ENCODE peak calls at places on chromosome 9, in nine cellular contexts. One of them, this sample, is unnamed.

GRCh38 chr9:91302831-91303230 is 58.9 kb downstream of the AUH start:
- DNase-seq in small intestine: peak
- DNase-seq in BE2C: no peak
- DNase-seq in aorta: no peak
- DNase-seq in dorsolateral prefrontal cortex: no peak
- DNase-seq in fibroblast of the aortic adventitia: peak
- DNase-seq in AG04449: peak
- DNase-seq in HL-60: peak
- DNase-seq in SK-N-SH: no peak
- DNase-seq in this sample: no peak

GRCh38 chr9:129109952-129110739 is 447 bp downstream of the CRAT start:
- DNase-seq in small intestine: peak
- DNase-seq in BE2C: peak
- DNase-seq in aorta: peak
- DNase-seq in dorsolateral prefrontal cortex: no peak
- DNase-seq in fibroblast of the aortic adventitia: peak
- DNase-seq in AG04449: no peak
- DNase-seq in HL-60: no peak
- DNase-seq in SK-N-SH: no peak
- DNase-seq in this sample: peak

GRCh38 chr9:72254881-72255545 is 105.8 kb downstream of the GDA start:
- DNase-seq in small intestine: no peak
- DNase-seq in BE2C: no peak
- DNase-seq in aorta: no peak
- DNase-seq in dorsolateral prefrontal cortex: no peak
- DNase-seq in fibroblast of the aortic adventitia: no peak
- DNase-seq in AG04449: no peak
- DNase-seq in HL-60: no peak
- DNase-seq in SK-N-SH: no peak
- DNase-seq in this sample: no peak

GRCh38 chr9:27763831-27764230 is 190.6 kb upstream of the C9orf72 start:
- DNase-seq in small intestine: peak
- DNase-seq in BE2C: no peak
- DNase-seq in aorta: no peak
- DNase-seq in dorsolateral prefrontal cortex: no peak
- DNase-seq in fibroblast of the aortic adventitia: no peak
- DNase-seq in AG04449: no peak
- DNase-seq in HL-60: no peak
- DNase-seq in SK-N-SH: no peak
- DNase-seq in this sample: no peak

GRCh38 chr9:72458153-72458552 is 63.3 kb upstream of the TMC1 start:
- DNase-seq in small intestine: no peak
- DNase-seq in BE2C: no peak
- DNase-seq in aorta: no peak
- DNase-seq in dorsolateral prefrontal cortex: no peak
- DNase-seq in fibroblast of the aortic adventitia: no peak
- DNase-seq in AG04449: no peak
- DNase-seq in HL-60: no peak
- DNase-seq in SK-N-SH: no peak
- DNase-seq in this sample: no peak

GRCh38 chr9:8733096-8733954 is 933.7 kb upstream of the DMAC1 start:
- DNase-seq in small intestine: no peak
- DNase-seq in BE2C: peak
- DNase-seq in aorta: peak
- DNase-seq in dorsolateral prefrontal cortex: peak
- DNase-seq in fibroblast of the aortic adventitia: peak
- DNase-seq in AG04449: no peak
- DNase-seq in HL-60: no peak
- DNase-seq in SK-N-SH: no peak
- DNase-seq in this sample: no peak

GRCh38 chr9:38421498-38422211 is 2.6 kb downstream of the IGFBPL1 start:
- DNase-seq in small intestine: no peak
- DNase-seq in BE2C: peak
- DNase-seq in aorta: no peak
- DNase-seq in dorsolateral prefrontal cortex: no peak
- DNase-seq in fibroblast of the aortic adventitia: no peak
- DNase-seq in AG04449: no peak
- DNase-seq in HL-60: no peak
- DNase-seq in SK-N-SH: peak
- DNase-seq in this sample: no peak

GRCh38 chr9:87570000-87570834 is 72.5 kb downstream of the DAPK1 start:
- DNase-seq in small intestine: peak
- DNase-seq in BE2C: no peak
- DNase-seq in aorta: no peak
- DNase-seq in dorsolateral prefrontal cortex: no peak
- DNase-seq in fibroblast of the aortic adventitia: peak
- DNase-seq in AG04449: no peak
- DNase-seq in HL-60: no peak
- DNase-seq in SK-N-SH: no peak
- DNase-seq in this sample: no peak

GRCh38 chr9:81317223-81317622 is 372.1 kb downstream of the TLE1 start:
- DNase-seq in small intestine: no peak
- DNase-seq in BE2C: no peak
- DNase-seq in aorta: no peak
- DNase-seq in dorsolateral prefrontal cortex: no peak
- DNase-seq in fibroblast of the aortic adventitia: no peak
- DNase-seq in AG04449: no peak
- DNase-seq in HL-60: no peak
- DNase-seq in SK-N-SH: no peak
- DNase-seq in this sample: no peak

GRCh38 chr9:81538929-81539716 is 150.2 kb downstream of the TLE1 start:
- DNase-seq in small intestine: no peak
- DNase-seq in BE2C: no peak
- DNase-seq in aorta: no peak
- DNase-seq in dorsolateral prefrontal cortex: no peak
- DNase-seq in fibroblast of the aortic adventitia: no peak
- DNase-seq in AG04449: no peak
- DNase-seq in HL-60: no peak
- DNase-seq in SK-N-SH: no peak
- DNase-seq in this sample: no peak

GRCh38 chr9:138049779-138050471 is 172.3 kb downstream of the CACNA1B start:
- DNase-seq in small intestine: no peak
- DNase-seq in BE2C: no peak
- DNase-seq in aorta: no peak
- DNase-seq in dorsolateral prefrontal cortex: no peak
- DNase-seq in fibroblast of the aortic adventitia: no peak
- DNase-seq in AG04449: no peak
- DNase-seq in HL-60: no peak
- DNase-seq in SK-N-SH: peak
- DNase-seq in this sample: no peak

GRCh38 chr9:91991621-91992435 is 41.8 kb upstream of the ROR2 start:
- DNase-seq in small intestine: no peak
- DNase-seq in BE2C: no peak
- DNase-seq in aorta: no peak
- DNase-seq in dorsolateral prefrontal cortex: no peak
- DNase-seq in fibroblast of the aortic adventitia: peak
- DNase-seq in AG04449: no peak
- DNase-seq in HL-60: no peak
- DNase-seq in SK-N-SH: no peak
- DNase-seq in this sample: no peak

GRCh38 chr9:79189511-79189924 is 382.2 kb upstream of the TLE4 start:
- DNase-seq in small intestine: no peak
- DNase-seq in BE2C: no peak
- DNase-seq in aorta: no peak
- DNase-seq in dorsolateral prefrontal cortex: no peak
- DNase-seq in fibroblast of the aortic adventitia: peak
- DNase-seq in AG04449: no peak
- DNase-seq in HL-60: no peak
- DNase-seq in SK-N-SH: peak
- DNase-seq in this sample: no peak

GRCh38 chr9:107751522-107752235 is 262.1 kb upstream of the KLF4 start:
- DNase-seq in small intestine: peak
- DNase-seq in BE2C: no peak
- DNase-seq in aorta: no peak
- DNase-seq in dorsolateral prefrontal cortex: peak
- DNase-seq in fibroblast of the aortic adventitia: peak
- DNase-seq in AG04449: peak
- DNase-seq in HL-60: no peak
- DNase-seq in SK-N-SH: no peak
- DNase-seq in this sample: no peak

GRCh38 chr9:135088979-135089847 is 1.7 kb downstream of the OLFM1 start:
- DNase-seq in small intestine: no peak
- DNase-seq in BE2C: no peak
- DNase-seq in aorta: no peak
- DNase-seq in dorsolateral prefrontal cortex: no peak
- DNase-seq in fibroblast of the aortic adventitia: no peak
- DNase-seq in AG04449: no peak
- DNase-seq in HL-60: no peak
- DNase-seq in SK-N-SH: no peak
- DNase-seq in this sample: no peak
- H3K4me3 ChIP-seq in small intestine: no peak
- H3K4me3 ChIP-seq in BE2C: peak
- H3K4me3 ChIP-seq in aorta: no peak
- H3K4me3 ChIP-seq in dorsolateral prefrontal cortex: peak
- H3K4me3 ChIP-seq in fibroblast of the aortic adventitia: no peak
- H3K4me3 ChIP-seq in AG04449: no peak
- H3K4me3 ChIP-seq in HL-60: no peak
- H3K4me3 ChIP-seq in SK-N-SH: no peak
- H3K4me3 ChIP-seq in this sample: no peak

DNA sequence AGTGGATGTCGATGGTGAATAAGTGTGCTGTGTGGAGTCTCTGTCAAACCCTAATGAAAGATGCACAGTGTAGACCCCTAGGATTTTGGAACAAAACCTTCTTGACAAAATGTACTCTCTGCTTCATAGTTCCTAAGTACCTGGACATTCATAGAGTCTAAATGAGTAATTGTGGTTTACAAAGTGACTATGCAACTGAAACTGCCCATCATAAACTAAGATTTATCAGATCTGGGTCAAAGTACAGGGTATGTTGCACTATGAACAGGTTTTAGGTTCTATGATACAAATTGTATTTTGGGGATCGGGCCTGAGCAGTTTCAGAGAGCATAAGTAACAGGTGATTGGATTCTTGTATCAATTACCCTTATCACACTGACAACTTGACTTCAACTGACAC is 79.4 kb downstream of the LURAP1L start:
- DNase-seq in small intestine: peak
- DNase-seq in BE2C: no peak
- DNase-seq in aorta: no peak
- DNase-seq in dorsolateral prefrontal cortex: no peak
- DNase-seq in fibroblast of the aortic adventitia: no peak
- DNase-seq in AG04449: no peak
- DNase-seq in HL-60: no peak
- DNase-seq in SK-N-SH: no peak
- DNase-seq in this sample: no peak
- H3K4me3 ChIP-seq in small intestine: no peak
- H3K4me3 ChIP-seq in BE2C: no peak
- H3K4me3 ChIP-seq in aorta: no peak
- H3K4me3 ChIP-seq in dorsolateral prefrontal cortex: no peak
- H3K4me3 ChIP-seq in fibroblast of the aortic adventitia: no peak
- H3K4me3 ChIP-seq in AG04449: no peak
- H3K4me3 ChIP-seq in HL-60: no peak
- H3K4me3 ChIP-seq in SK-N-SH: no peak
- H3K4me3 ChIP-seq in this sample: no peak

GRCh38 chr9:112224401-112225289 is 49.5 kb upstream of the SUSD1 start:
- DNase-seq in small intestine: no peak
- DNase-seq in BE2C: no peak
- DNase-seq in aorta: no peak
- DNase-seq in dorsolateral prefrontal cortex: no peak
- DNase-seq in fibroblast of the aortic adventitia: peak
- DNase-seq in AG04449: no peak
- DNase-seq in HL-60: no peak
- DNase-seq in SK-N-SH: no peak
- DNase-seq in this sample: no peak
- H3K4me3 ChIP-seq in small intestine: no peak
- H3K4me3 ChIP-seq in BE2C: no peak
- H3K4me3 ChIP-seq in aorta: no peak
- H3K4me3 ChIP-seq in dorsolateral prefrontal cortex: no peak
- H3K4me3 ChIP-seq in fibroblast of the aortic adventitia: no peak
- H3K4me3 ChIP-seq in AG04449: no peak
- H3K4me3 ChIP-seq in HL-60: no peak
- H3K4me3 ChIP-seq in SK-N-SH: no peak
- H3K4me3 ChIP-seq in this sample: no peak

GRCh38 chr9:35650341-35651158 is at the start of gene SIT1:
- DNase-seq in small intestine: no peak
- DNase-seq in BE2C: no peak
- DNase-seq in aorta: no peak
- DNase-seq in dorsolateral prefrontal cortex: no peak
- DNase-seq in fibroblast of the aortic adventitia: no peak
- DNase-seq in AG04449: no peak
- DNase-seq in HL-60: no peak
- DNase-seq in SK-N-SH: no peak
- DNase-seq in this sample: no peak
- H3K4me3 ChIP-seq in small intestine: peak
- H3K4me3 ChIP-seq in BE2C: no peak
- H3K4me3 ChIP-seq in aorta: no peak
- H3K4me3 ChIP-seq in dorsolateral prefrontal cortex: no peak
- H3K4me3 ChIP-seq in fibroblast of the aortic adventitia: peak
- H3K4me3 ChIP-seq in AG04449: no peak
- H3K4me3 ChIP-seq in HL-60: no peak
- H3K4me3 ChIP-seq in SK-N-SH: no peak
- H3K4me3 ChIP-seq in this sample: peak

DNA sequence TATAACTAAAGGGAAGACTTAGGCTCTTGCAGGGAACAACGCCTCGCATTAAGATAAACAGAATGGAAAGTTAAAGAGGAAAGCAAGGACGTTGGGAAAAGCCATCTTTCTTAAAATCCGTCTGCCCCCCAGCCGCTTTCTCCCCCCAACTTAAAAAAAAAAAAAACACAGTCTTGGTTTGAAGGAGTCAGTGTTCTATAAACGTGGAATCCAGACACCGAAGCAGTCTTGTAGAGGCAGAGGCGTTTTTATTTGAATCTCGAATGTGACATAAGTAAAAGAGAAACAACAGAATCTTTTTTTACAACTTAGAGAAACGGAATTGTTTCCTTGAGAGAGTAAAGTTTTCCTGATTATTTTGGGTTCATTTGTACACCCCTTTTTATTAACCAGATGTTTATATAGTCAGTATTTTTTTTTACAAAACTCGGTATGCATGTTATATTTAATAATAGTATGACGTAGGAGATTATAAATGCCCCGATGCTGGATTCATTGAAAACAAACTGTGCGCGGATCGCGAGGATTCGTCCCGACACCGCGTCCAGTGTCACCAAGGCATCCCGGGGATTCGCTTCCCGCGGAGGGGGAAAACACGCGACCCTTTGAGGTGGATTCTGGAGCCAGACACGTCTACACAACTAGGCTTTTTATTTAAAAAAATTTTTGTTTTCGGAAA is 6.8 kb downstream of the PTCH1 start:
- DNase-seq in small intestine: peak
- DNase-seq in BE2C: peak
- DNase-seq in aorta: no peak
- DNase-seq in dorsolateral prefrontal cortex: peak
- DNase-seq in fibroblast of the aortic adventitia: no peak
- DNase-seq in AG04449: no peak
- DNase-seq in HL-60: no peak
- DNase-seq in SK-N-SH: no peak
- DNase-seq in this sample: no peak
- H3K4me3 ChIP-seq in small intestine: peak
- H3K4me3 ChIP-seq in BE2C: peak
- H3K4me3 ChIP-seq in aorta: peak
- H3K4me3 ChIP-seq in dorsolateral prefrontal cortex: peak
- H3K4me3 ChIP-seq in fibroblast of the aortic adventitia: peak
- H3K4me3 ChIP-seq in AG04449: peak
- H3K4me3 ChIP-seq in HL-60: peak
- H3K4me3 ChIP-seq in SK-N-SH: peak
- H3K4me3 ChIP-seq in this sample: peak

GRCh38 chr9:14838701-14839100 is 71.5 kb downstream of the FREM1 start:
- DNase-seq in small intestine: no peak
- DNase-seq in BE2C: no peak
- DNase-seq in aorta: no peak
- DNase-seq in dorsolateral prefrontal cortex: no peak
- DNase-seq in fibroblast of the aortic adventitia: no peak
- DNase-seq in AG04449: no peak
- DNase-seq in HL-60: no peak
- DNase-seq in SK-N-SH: no peak
- DNase-seq in this sample: no peak
- H3K4me3 ChIP-seq in small intestine: no peak
- H3K4me3 ChIP-seq in BE2C: no peak
- H3K4me3 ChIP-seq in aorta: no peak
- H3K4me3 ChIP-seq in dorsolateral prefrontal cortex: no peak
- H3K4me3 ChIP-seq in fibroblast of the aortic adventitia: no peak
- H3K4me3 ChIP-seq in AG04449: no peak
- H3K4me3 ChIP-seq in HL-60: no peak
- H3K4me3 ChIP-seq in SK-N-SH: no peak
- H3K4me3 ChIP-seq in this sample: no peak

GRCh38 chr9:97697837-97698236 is 697 bp upstream of the XPA start:
- DNase-seq in small intestine: no peak
- DNase-seq in BE2C: no peak
- DNase-seq in aorta: no peak
- DNase-seq in dorsolateral prefrontal cortex: no peak
- DNase-seq in fibroblast of the aortic adventitia: no peak
- DNase-seq in AG04449: no peak
- DNase-seq in HL-60: no peak
- DNase-seq in SK-N-SH: no peak
- DNase-seq in this sample: no peak
- H3K4me3 ChIP-seq in small intestine: no peak
- H3K4me3 ChIP-seq in BE2C: peak
- H3K4me3 ChIP-seq in aorta: no peak
- H3K4me3 ChIP-seq in dorsolateral prefrontal cortex: peak
- H3K4me3 ChIP-seq in fibroblast of the aortic adventitia: no peak
- H3K4me3 ChIP-seq in AG04449: no peak
- H3K4me3 ChIP-seq in HL-60: no peak
- H3K4me3 ChIP-seq in SK-N-SH: peak
- H3K4me3 ChIP-seq in this sample: no peak